ENCODE peak calls at places on chromosomes 12 and 14, in six cellular contexts. I is H1, F is mesenchymal stem cell, J is IMR-90, N is neuronal stem cell, Q is H9. O is an unnamed sample.

GRCh38 chr12:77814361-77814760 is 16.3 kb upstream of the NAV3 start:
- DNase-seq in F (no peak), I (no peak), Q (no peak), N (no peak), J (no peak), O (no peak)

GRCh38 chr12:17302001-17302400 is 696.0 kb upstream of the LMO3 start:
- DNase-seq in F (no peak), N (no peak), I (no peak), Q (no peak), J (no peak), O (no peak)

GRCh38 chr14:98822917-98823316 is 449.1 kb downstream of the BCL11B start:
- DNase-seq in N (no peak), F (no peak), J (no peak), Q (no peak), I (no peak), O (no peak)

GRCh38 chr12:121789800-121790748 is 3.4 kb downstream of the RHOF start:
- DNase-seq in J (peak), N (no peak), Q (no peak), I (no peak), F (peak), O (peak)

GRCh38 chr12:102961488-102961801 is 4.0 kb downstream of the ASCL1 start:
- DNase-seq in N (no peak), Q (no peak), F (no peak), I (no peak), J (no peak), O (no peak)

GRCh38 chr12:5456025-5456424 is 24.1 kb downstream of the NTF3 start:
- DNase-seq in N (no peak), I (no peak), F (no peak), Q (no peak), J (no peak), O (no peak)

GRCh38 chr12:86376052-86376451 is 119.9 kb upstream of the MGAT4C start:
- DNase-seq in Q (peak), N (no peak), J (no peak), F (no peak), I (no peak), O (no peak)

GRCh38 chr14:66514206-66514605 is 6.3 kb downstream of the GPHN start:
- DNase-seq in N (no peak), Q (no peak), J (no peak), I (no peak), F (peak), O (peak)

GRCh38 chr12:22060261-22060660 is 14.2 kb downstream of the CMAS start:
- DNase-seq in N (no peak), Q (no peak), I (no peak), F (no peak), J (no peak), O (peak)

GRCh38 chr12:49932746-49933145 is 17.8 kb upstream of the AQP2 start:
- DNase-seq in I (no peak), J (peak), Q (peak), F (no peak), N (no peak), O (no peak)

GRCh38 chr14:105314287-105315185 is at the start of gene PACS2:
- DNase-seq in F (peak), Q (peak), I (peak), J (peak), N (peak), O (peak)

GRCh38 chr14:99649219-99649618 is 4.3 kb downstream of the HHIPL1 start:
- DNase-seq in N (no peak), F (no peak), J (peak), I (no peak), Q (no peak), O (no peak)

GRCh38 chr12:129185855-129186254 is 332.6 kb downstream of the GLT1D1 start:
- DNase-seq in I (no peak), N (no peak), J (no peak), Q (no peak), F (no peak), O (no peak)

GRCh38 chr12:75856228-75856627 is 175.3 kb downstream of the PHLDA1 start:
- DNase-seq in Q (no peak), I (no peak), J (no peak), N (no peak), F (no peak), O (no peak)

GRCh38 chr12:54428050-54429013 is 9.3 kb upstream of the ITGA5 start:
- DNase-seq in Q (peak), F (peak), N (no peak), I (no peak), J (peak), O (no peak)

GRCh38 chr12:121087467-121088207 is 45.0 kb upstream of the P2RX7 start:
- DNase-seq in I (peak), Q (no peak), J (no peak), F (peak), N (no peak), O (no peak)

GRCh38 chr12:93818488-93819047 is 141.4 kb downstream of the CRADD start:
- DNase-seq in Q (no peak), N (no peak), I (no peak), F (no peak), J (no peak), O (no peak)

GRCh38 chr12:27762757-27763156 is 17.3 kb upstream of the KLHL42 start:
- DNase-seq in J (no peak), N (no peak), F (no peak), Q (no peak), I (no peak), O (no peak)

GRCh38 chr14:92958373-92959188 is 35.6 kb downstream of the CHGA start:
- DNase-seq in Q (no peak), I (no peak), N (no peak), J (no peak), F (no peak), O (no peak)

GRCh38 chr12:84508943-84509342 is 403.7 kb downstream of the SLC6A15 start:
- DNase-seq in J (no peak), I (no peak), N (no peak), Q (no peak), F (no peak), O (no peak)

GRCh38 chr14:68325267-68325807 is 467.5 kb downstream of the ZFP36L1 start:
- DNase-seq in J (no peak), N (no peak), Q (no peak), F (no peak), I (no peak), O (no peak)

GRCh38 chr12:103725398-103725797 is 115.6 kb downstream of the NT5DC3 start:
- DNase-seq in I (no peak), J (no peak), Q (no peak), N (no peak), F (no peak), O (no peak)

GRCh38 chr14:24940213-24940783 is 109.6 kb downstream of the STXBP6 start:
- DNase-seq in F (no peak), N (no peak), I (no peak), J (no peak), Q (no peak), O (no peak)

GRCh38 chr12:60398547-60398946 is 802.7 kb downstream of the SLC16A7 start:
- DNase-seq in F (peak), J (no peak), Q (no peak), I (no peak), N (no peak), O (no peak)

GRCh38 chr12:132658149-132658905 is 28.8 kb downstream of the POLE start:
- DNase-seq in N (no peak), Q (no peak), I (no peak), F (no peak), J (no peak), O (no peak)

GRCh38 chr12:68900241-68900640 is 32.7 kb downstream of the CPM start:
- DNase-seq in N (no peak), J (no peak), F (no peak), I (no peak), Q (no peak), O (no peak)

GRCh38 chr14:77140937-77141591 is 527 bp downstream of the ZDHHC22 start:
- DNase-seq in N (peak), Q (peak), J (peak), F (peak), I (peak), O (peak)

GRCh38 chr12:5260591-5261086 is 171.3 kb upstream of the NTF3 start:
- DNase-seq in F (no peak), N (no peak), I (no peak), Q (no peak), J (no peak), O (no peak)

GRCh38 chr14:104086210-104086660 is 735 bp downstream of the ASPG start:
- DNase-seq in Q (peak), I (peak), F (no peak), N (no peak), J (no peak), O (no peak)

GRCh38 chr12:27272375-27273028 is 28.4 kb downstream of the STK38L start:
- DNase-seq in Q (no peak), N (no peak), J (no peak), I (no peak), F (no peak), O (no peak)

GRCh38 chr12:67993143-67993542 is 3.9 kb downstream of the IFNG-AS1 start:
- DNase-seq in J (no peak), Q (no peak), F (no peak), N (no peak), I (no peak), O (no peak)

GRCh38 chr14:91614187-91614586 is 104.1 kb upstream of the PPP4R3A start:
- DNase-seq in N (no peak), J (peak), F (no peak), Q (no peak), I (no peak), O (no peak)

GRCh38 chr12:105235299-105235746 is 651 bp downstream of the APPL2 start:
- DNase-seq in J (peak), I (no peak), F (peak), N (no peak), Q (no peak), O (no peak)
- H3K18ac ChIP-seq in J (peak), I (no peak), F (no peak), N (no peak), Q (no peak), O (no peak)

DNA sequence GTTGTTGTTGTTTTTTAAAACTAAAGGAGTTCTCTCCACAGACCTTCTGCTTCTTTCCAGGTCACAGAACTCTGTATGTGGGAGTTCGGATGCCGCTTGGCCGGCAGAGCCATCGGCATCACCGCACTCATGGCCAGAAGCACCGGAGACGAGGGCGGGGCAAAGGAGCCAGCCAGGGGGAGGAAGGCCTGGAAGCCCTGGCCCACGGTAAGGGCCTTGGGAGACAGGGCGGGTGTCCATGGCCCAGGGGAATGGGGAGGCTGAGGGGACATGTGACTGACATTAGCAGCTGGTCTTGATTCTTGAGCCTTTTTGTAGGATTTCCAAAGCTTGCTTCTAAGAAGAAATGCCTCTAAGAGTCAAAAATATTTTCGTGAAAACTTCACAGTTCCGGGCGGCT is 26.2 kb downstream of the SLC4A8 start:
- DNase-seq in N (no peak), I (no peak), J (no peak), F (no peak), Q (peak), O (peak)
- H2BK5ac ChIP-seq in N (no peak), I (no peak), J (no peak), F (no peak), Q (no peak), O (no peak)

GRCh38 chr14:85532570-85532969 is 2.6 kb downstream of the FLRT2 start:
- DNase-seq in Q (no peak), N (no peak), F (no peak), I (no peak), J (no peak), O (no peak)
- H3K18ac ChIP-seq in Q (no peak), N (no peak), F (peak), I (peak), J (peak), O (no peak)

GRCh38 chr12:13000935-13001724 is 1.1 kb upstream of the HEBP1 start:
- DNase-seq in Q (peak), I (peak), F (peak), J (peak), N (peak), O (peak)

GRCh38 chr12:13000616-13000934 is 510 bp upstream of the HEBP1 start:
- DNase-seq in N (no peak), I (no peak), F (no peak), Q (no peak), J (no peak), O (peak)

GRCh38 chr12:13001725-13002040 is 1.6 kb upstream of the HEBP1 start:
- DNase-seq in I (no peak), Q (no peak), N (no peak), F (no peak), J (no peak), O (no peak)

GRCh38 chr12:12999276-12999958 is 648 bp downstream of the HEBP1 start:
- DNase-seq in F (no peak), N (no peak), J (no peak), Q (no peak), I (no peak), O (peak)

DNA sequence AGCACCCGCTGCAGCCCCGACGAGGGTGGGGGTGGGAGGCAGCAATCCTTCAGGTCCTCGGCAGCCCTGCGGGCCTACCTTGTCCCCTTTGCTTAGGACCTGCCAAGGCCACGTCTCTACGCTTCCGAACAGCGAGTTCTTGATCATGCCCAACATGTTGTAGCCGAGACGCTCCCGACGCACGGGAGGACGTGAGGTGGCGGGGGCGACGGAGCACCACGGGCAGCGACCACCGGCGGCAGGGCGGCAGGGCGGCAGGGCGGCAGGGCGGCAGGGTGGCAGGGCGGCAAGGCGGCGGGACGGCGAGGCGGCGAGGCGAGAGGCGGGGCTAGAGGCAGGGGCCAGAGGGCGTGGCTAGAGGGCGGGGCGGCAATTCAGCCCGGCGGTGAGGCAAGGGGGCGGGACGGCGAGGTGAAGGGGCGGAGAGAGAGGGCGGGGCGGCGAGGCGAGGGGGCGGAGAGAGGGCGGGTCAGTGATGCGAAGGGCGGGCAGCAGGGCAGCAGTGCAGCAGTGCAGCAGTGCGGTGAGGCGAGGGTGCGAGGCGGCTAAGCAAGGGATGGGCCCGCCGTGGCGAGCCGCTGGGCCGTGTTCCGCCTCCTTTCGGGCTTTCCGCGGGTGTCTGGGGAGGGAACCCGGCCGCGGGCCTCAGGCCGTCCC is at the start of gene HEBP1:
- DNase-seq in Q (peak), N (peak), J (peak), I (peak), F (peak), O (peak)
- H2BK5ac ChIP-seq in Q (no peak), N (no peak), J (peak), I (peak), F (peak), O (peak)

GRCh38 chr14:70808023-70808401 is 1.3 kb downstream of the MAP3K9 start:
- DNase-seq in J (no peak), I (no peak), Q (peak), N (no peak), F (no peak), O (no peak)

GRCh38 chr14:70811065-70811464 is 1.8 kb upstream of the MAP3K9 start:
- DNase-seq in N (no peak), F (no peak), I (no peak), Q (no peak), J (peak), O (no peak)

GRCh38 chr14:70809238-70810214 is at the start of gene MAP3K9:
- DNase-seq in Q (peak), N (peak), I (peak), J (peak), F (peak), O (peak)

GRCh38 chr14:70810621-70811020 is 1.3 kb upstream of the MAP3K9 start:
- DNase-seq in N (no peak), J (no peak), I (no peak), Q (no peak), F (no peak), O (peak)

DNA sequence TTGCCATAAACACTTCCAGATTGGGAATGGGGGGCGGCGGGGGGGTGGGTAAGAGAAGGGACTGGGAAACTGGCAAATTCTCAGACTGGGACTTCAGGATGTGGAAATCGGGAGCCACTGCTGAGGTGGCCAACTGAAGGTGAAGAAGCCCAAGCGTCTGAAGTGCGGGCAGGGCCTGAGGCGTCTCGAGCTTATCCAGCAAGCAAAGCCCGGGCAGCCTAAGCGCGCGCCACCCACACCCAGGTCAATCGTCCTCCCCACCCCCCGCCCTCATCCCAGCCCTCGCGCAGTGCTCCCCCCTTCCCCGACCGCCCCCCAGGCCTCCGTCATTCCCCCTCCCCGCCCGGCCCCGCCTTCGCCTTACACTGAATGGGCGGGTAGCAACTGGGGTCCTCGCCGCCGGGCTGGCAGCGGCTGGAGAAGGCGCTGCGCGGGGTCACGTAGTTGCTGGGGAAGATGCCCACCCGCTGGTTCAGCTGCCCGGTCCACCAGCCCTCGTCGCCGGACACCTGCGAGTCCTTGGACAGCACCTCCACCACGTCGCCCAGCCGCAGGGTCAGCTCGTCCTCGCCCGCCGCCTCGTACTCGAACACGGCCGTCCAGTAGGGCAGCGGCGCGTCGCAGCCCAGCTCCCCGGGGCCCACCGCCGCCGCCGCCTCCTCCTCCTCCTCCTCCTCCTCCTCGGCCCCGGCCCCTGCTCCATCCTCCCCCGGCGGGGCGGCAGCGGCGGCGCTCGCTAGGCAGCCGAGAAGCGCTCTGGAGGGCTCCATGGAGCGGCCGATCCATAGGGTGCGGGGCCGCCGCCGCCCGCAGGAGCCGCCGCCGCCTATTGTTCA is 693 bp downstream of the MAP3K9 start:
- DNase-seq in J (no peak), N (peak), I (peak), F (no peak), Q (peak), O (peak)
- H3K18ac ChIP-seq in J (no peak), N (peak), I (peak), F (no peak), Q (peak), O (peak)

DNA sequence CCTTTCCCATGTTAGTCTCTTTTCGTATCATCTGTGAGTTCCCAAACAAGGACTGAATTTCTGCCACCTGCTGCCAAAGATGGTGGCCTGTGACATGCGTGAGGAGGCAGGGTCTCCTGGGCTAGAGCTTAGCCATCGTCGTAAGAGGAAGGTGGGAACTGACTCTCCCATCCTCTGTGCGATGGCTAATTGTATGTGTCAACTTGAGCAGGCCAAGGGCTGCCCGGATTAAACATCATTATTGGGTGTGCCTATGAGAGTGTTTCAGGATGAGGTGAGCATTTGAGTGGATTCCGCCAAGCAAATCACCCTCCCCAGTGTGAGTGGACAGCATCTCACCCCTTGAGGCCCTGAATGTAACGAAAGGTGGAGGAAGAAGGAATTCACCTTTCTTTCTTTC is 220.7 kb upstream of the DIO3 start:
- DNase-seq in I (no peak), F (no peak), J (no peak), Q (no peak), N (no peak), O (no peak)
- H2BK5ac ChIP-seq in I (no peak), F (no peak), J (no peak), Q (no peak), N (no peak), O (no peak)

DNA sequence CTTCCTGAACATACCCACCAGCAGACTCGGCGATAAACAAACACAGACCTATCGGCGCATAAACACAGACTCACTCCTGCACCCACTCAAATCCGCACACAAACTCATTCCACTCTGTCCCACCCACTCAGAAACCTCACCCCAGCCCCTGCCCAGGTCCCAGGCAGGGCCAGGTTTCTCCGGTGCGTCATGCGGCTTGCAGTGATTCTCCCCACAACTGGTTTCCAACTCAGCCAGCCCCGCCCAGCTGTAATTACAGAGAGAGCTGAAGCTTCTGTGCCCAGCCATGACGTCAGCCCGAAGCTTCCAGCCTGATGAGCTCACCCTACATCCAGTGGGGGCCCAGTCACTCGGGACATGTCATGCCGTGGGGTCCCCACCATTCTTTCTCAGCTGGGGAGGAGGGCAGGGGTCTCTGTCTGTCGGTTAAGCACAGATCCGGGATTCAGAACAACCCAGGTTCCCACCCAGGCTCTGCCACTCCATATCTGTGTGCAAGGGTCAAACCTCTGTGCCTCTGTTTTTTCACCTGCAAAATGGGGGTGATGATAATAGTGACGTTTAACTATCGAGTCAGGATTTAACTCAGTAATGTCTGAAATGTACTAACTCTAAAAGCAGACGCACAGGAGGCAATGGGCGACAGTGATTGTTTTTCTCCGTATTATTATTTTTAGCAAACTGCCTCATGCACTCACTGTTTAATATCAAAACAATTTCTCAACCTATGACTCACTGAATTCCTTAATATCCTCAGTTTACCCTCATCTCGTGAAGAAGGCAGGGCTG is 2.3 kb upstream of the HSPB8 start:
- DNase-seq in J (peak), F (peak), I (peak), N (no peak), Q (peak), O (peak)
- H3K18ac ChIP-seq in J (peak), F (peak), I (peak), N (peak), Q (peak), O (peak)

GRCh38 chr12:98371419-98371818 is 144.0 kb upstream of the TMPO start:
- DNase-seq in J (no peak), I (no peak), Q (no peak), N (no peak), F (peak), O (no peak)
- H2BK5ac ChIP-seq in J (no peak), I (no peak), Q (no peak), N (no peak), F (no peak), O (no peak)

GRCh38 chr12:56724989-56725722 is at the start of gene NACA:
- DNase-seq in J (peak), F (peak), N (peak), I (peak), Q (peak), O (peak)
- H3K18ac ChIP-seq in J (peak), F (peak), N (peak), I (peak), Q (peak), O (peak)

O was measured in trophoblast cell.